ENCODE peak calls at places on chromosomes 3 and 15, in six cellular contexts. One of them, this sample, is unnamed.

GRCh38 chr15:59532770-59533379 is 78.7 kb upstream of the GCNT3 start:
- DNase-seq in choroid plexus epithelial cell: peak; percentile 60
- DNase-seq in RCC 7860: peak; percentile 27
- DNase-seq in stimulated activated naive CD4-positive, alpha-beta T cell treated with Interleukin-2 at 50 U/mL for 16 hours: no peak
- DNase-seq in activated T-cell treated with anti-CD3 and anti-CD28 coated beads, Interleukin-2, amount 50 U/mL, for 72 hours: peak; percentile 49
- DNase-seq in midbrain: peak; percentile 9
- DNase-seq in this sample: peak; percentile 33

GRCh38 chr3:109921509-109921908 is 584.2 kb upstream of the DPPA4 start:
- DNase-seq in choroid plexus epithelial cell: no peak
- DNase-seq in RCC 7860: no peak
- DNase-seq in stimulated activated naive CD4-positive, alpha-beta T cell treated with Interleukin-2 at 50 U/mL for 16 hours: no peak
- DNase-seq in activated T-cell treated with anti-CD3 and anti-CD28 coated beads, Interleukin-2, amount 50 U/mL, for 72 hours: no peak
- DNase-seq in midbrain: no peak
- DNase-seq in this sample: no peak

GRCh38 chr3:107468782-107469181 is 54.0 kb upstream of the BBX start:
- DNase-seq in choroid plexus epithelial cell: no peak
- DNase-seq in RCC 7860: no peak
- DNase-seq in stimulated activated naive CD4-positive, alpha-beta T cell treated with Interleukin-2 at 50 U/mL for 16 hours: no peak
- DNase-seq in activated T-cell treated with anti-CD3 and anti-CD28 coated beads, Interleukin-2, amount 50 U/mL, for 72 hours: no peak
- DNase-seq in midbrain: no peak
- DNase-seq in this sample: no peak

GRCh38 chr15:48937886-48938285 is 25.8 kb downstream of the SHC4 start:
- DNase-seq in choroid plexus epithelial cell: no peak
- DNase-seq in RCC 7860: no peak
- DNase-seq in stimulated activated naive CD4-positive, alpha-beta T cell treated with Interleukin-2 at 50 U/mL for 16 hours: no peak
- DNase-seq in activated T-cell treated with anti-CD3 and anti-CD28 coated beads, Interleukin-2, amount 50 U/mL, for 72 hours: no peak
- DNase-seq in midbrain: no peak
- DNase-seq in this sample: no peak

GRCh38 chr3:264394-265156 is 68.0 kb downstream of the CHL1 start:
- DNase-seq in choroid plexus epithelial cell: peak; percentile 9
- DNase-seq in RCC 7860: peak; percentile 10
- DNase-seq in stimulated activated naive CD4-positive, alpha-beta T cell treated with Interleukin-2 at 50 U/mL for 16 hours: no peak
- DNase-seq in activated T-cell treated with anti-CD3 and anti-CD28 coated beads, Interleukin-2, amount 50 U/mL, for 72 hours: no peak
- DNase-seq in midbrain: no peak
- DNase-seq in this sample: no peak

GRCh38 chr3:49017646-49017977 is 768 bp downstream of the DALRD3 start:
- DNase-seq in choroid plexus epithelial cell: no peak
- DNase-seq in RCC 7860: no peak
- DNase-seq in stimulated activated naive CD4-positive, alpha-beta T cell treated with Interleukin-2 at 50 U/mL for 16 hours: no peak
- DNase-seq in activated T-cell treated with anti-CD3 and anti-CD28 coated beads, Interleukin-2, amount 50 U/mL, for 72 hours: no peak
- DNase-seq in midbrain: no peak
- DNase-seq in this sample: no peak

GRCh38 chr3:129827765-129828164 is 65.7 kb downstream of the TMCC1 start:
- DNase-seq in choroid plexus epithelial cell: no peak
- DNase-seq in RCC 7860: no peak
- DNase-seq in stimulated activated naive CD4-positive, alpha-beta T cell treated with Interleukin-2 at 50 U/mL for 16 hours: no peak
- DNase-seq in activated T-cell treated with anti-CD3 and anti-CD28 coated beads, Interleukin-2, amount 50 U/mL, for 72 hours: peak; percentile 32
- DNase-seq in midbrain: no peak
- DNase-seq in this sample: no peak

GRCh38 chr3:40574661-40575060 is 49.9 kb downstream of the ZNF621 start:
- DNase-seq in choroid plexus epithelial cell: peak; percentile 93
- DNase-seq in RCC 7860: no peak
- DNase-seq in stimulated activated naive CD4-positive, alpha-beta T cell treated with Interleukin-2 at 50 U/mL for 16 hours: no peak
- DNase-seq in activated T-cell treated with anti-CD3 and anti-CD28 coated beads, Interleukin-2, amount 50 U/mL, for 72 hours: no peak
- DNase-seq in midbrain: peak; percentile 15
- DNase-seq in this sample: no peak

GRCh38 chr15:19987389-19988048 is 554.1 kb downstream of the GOLGA6L6 start:
- DNase-seq in choroid plexus epithelial cell: no peak
- DNase-seq in RCC 7860: no peak
- DNase-seq in stimulated activated naive CD4-positive, alpha-beta T cell treated with Interleukin-2 at 50 U/mL for 16 hours: no peak
- DNase-seq in activated T-cell treated with anti-CD3 and anti-CD28 coated beads, Interleukin-2, amount 50 U/mL, for 72 hours: peak; percentile 3
- DNase-seq in midbrain: no peak
- DNase-seq in this sample: no peak

GRCh38 chr3:154195620-154196366 is 74.6 kb downstream of the ARHGEF26 start:
- DNase-seq in choroid plexus epithelial cell: no peak
- DNase-seq in RCC 7860: no peak
- DNase-seq in stimulated activated naive CD4-positive, alpha-beta T cell treated with Interleukin-2 at 50 U/mL for 16 hours: no peak
- DNase-seq in activated T-cell treated with anti-CD3 and anti-CD28 coated beads, Interleukin-2, amount 50 U/mL, for 72 hours: no peak
- DNase-seq in midbrain: no peak
- DNase-seq in this sample: no peak

GRCh38 chr3:16658004-16658932 is 53.0 kb upstream of the DAZL start:
- DNase-seq in choroid plexus epithelial cell: peak; percentile 41
- DNase-seq in RCC 7860: no peak
- DNase-seq in stimulated activated naive CD4-positive, alpha-beta T cell treated with Interleukin-2 at 50 U/mL for 16 hours: no peak
- DNase-seq in activated T-cell treated with anti-CD3 and anti-CD28 coated beads, Interleukin-2, amount 50 U/mL, for 72 hours: no peak
- DNase-seq in midbrain: no peak
- DNase-seq in this sample: no peak

GRCh38 chr15:57437564-57437963 is 61.3 kb downstream of the CGNL1 start:
- DNase-seq in choroid plexus epithelial cell: no peak
- DNase-seq in RCC 7860: no peak
- DNase-seq in stimulated activated naive CD4-positive, alpha-beta T cell treated with Interleukin-2 at 50 U/mL for 16 hours: no peak
- DNase-seq in activated T-cell treated with anti-CD3 and anti-CD28 coated beads, Interleukin-2, amount 50 U/mL, for 72 hours: no peak
- DNase-seq in midbrain: no peak
- DNase-seq in this sample: no peak

GRCh38 chr3:74564560-74564959 is 49.9 kb downstream of the CNTN3 start:
- DNase-seq in choroid plexus epithelial cell: peak; percentile 8
- DNase-seq in RCC 7860: no peak
- DNase-seq in stimulated activated naive CD4-positive, alpha-beta T cell treated with Interleukin-2 at 50 U/mL for 16 hours: no peak
- DNase-seq in activated T-cell treated with anti-CD3 and anti-CD28 coated beads, Interleukin-2, amount 50 U/mL, for 72 hours: no peak
- DNase-seq in midbrain: no peak
- DNase-seq in this sample: no peak

GRCh38 chr15:73397461-73397860 is 28.7 kb upstream of the HCN4 start:
- DNase-seq in choroid plexus epithelial cell: no peak
- DNase-seq in RCC 7860: no peak
- DNase-seq in stimulated activated naive CD4-positive, alpha-beta T cell treated with Interleukin-2 at 50 U/mL for 16 hours: no peak
- DNase-seq in activated T-cell treated with anti-CD3 and anti-CD28 coated beads, Interleukin-2, amount 50 U/mL, for 72 hours: no peak
- DNase-seq in midbrain: no peak
- DNase-seq in this sample: no peak

GRCh38 chr3:8519156-8519555 is 17.5 kb downstream of the LMCD1 start:
- DNase-seq in choroid plexus epithelial cell: peak; percentile 94
- DNase-seq in RCC 7860: no peak
- DNase-seq in stimulated activated naive CD4-positive, alpha-beta T cell treated with Interleukin-2 at 50 U/mL for 16 hours: no peak
- DNase-seq in activated T-cell treated with anti-CD3 and anti-CD28 coated beads, Interleukin-2, amount 50 U/mL, for 72 hours: no peak
- DNase-seq in midbrain: no peak
- DNase-seq in this sample: no peak

GRCh38 chr15:33043636-33044035 is 150.9 kb downstream of the FMN1 start:
- DNase-seq in choroid plexus epithelial cell: no peak
- DNase-seq in RCC 7860: no peak
- DNase-seq in stimulated activated naive CD4-positive, alpha-beta T cell treated with Interleukin-2 at 50 U/mL for 16 hours: no peak
- DNase-seq in activated T-cell treated with anti-CD3 and anti-CD28 coated beads, Interleukin-2, amount 50 U/mL, for 72 hours: no peak
- DNase-seq in midbrain: no peak
- DNase-seq in this sample: no peak